ENCODE peak calls at places on chromosome 7, in five cellular contexts. X is AG04449, Y is substantia nigra, L is osteocyte, E is right lobe of liver. W is an unnamed sample.

GRCh38 chr7:4838626-4839334 is 23.1 kb downstream of the PAPOLB start:
- DNase-seq in X (no peak), Y (no peak), L (no peak), E (no peak), W (no peak)

GRCh38 chr7:102044984-102045673 is 227.7 kb downstream of the CUX1 start:
- DNase-seq in X (peak; percentile 75), Y (peak; percentile 15), L (peak; percentile 87), E (no peak), W (peak; percentile 69)

GRCh38 chr7:40673285-40673684 is 538.5 kb downstream of the SUGCT start:
- DNase-seq in X (peak; percentile 28), Y (no peak), L (no peak), E (no peak), W (no peak)

GRCh38 chr7:121244120-121244865 is 84.5 kb upstream of the WNT16 start:
- DNase-seq in X (no peak), Y (no peak), L (no peak), E (no peak), W (no peak)

GRCh38 chr7:71131753-71132520 is at the start of gene GALNT17:
- DNase-seq in X (no peak), Y (no peak), L (peak; percentile 84), E (no peak), W (peak; percentile 76)

GRCh38 chr7:32330602-32331001 is 159.6 kb downstream of the LSM5 start:
- DNase-seq in X (no peak), Y (no peak), L (no peak), E (no peak), W (no peak)

GRCh38 chr7:2715341-2716231 is 27.6 kb downstream of the AMZ1 start:
- DNase-seq in X (no peak), Y (no peak), L (no peak), E (no peak), W (no peak)

GRCh38 chr7:106629521-106629920 is 31.4 kb downstream of the CCDC71L start:
- DNase-seq in X (no peak), Y (no peak), L (no peak), E (no peak), W (no peak)

GRCh38 chr7:66296-66695 is 126.1 kb upstream of the FAM20C start:
- DNase-seq in X (no peak), Y (no peak), L (no peak), E (no peak), W (no peak)

GRCh38 chr7:69561256-69561655 is 37.0 kb upstream of the AUTS2 start:
- DNase-seq in X (no peak), Y (no peak), L (no peak), E (no peak), W (no peak)

GRCh38 chr7:78172138-78172887 is 373.7 kb downstream of the PHTF2 start:
- DNase-seq in X (no peak), Y (no peak), L (no peak), E (no peak), W (no peak)

GRCh38 chr7:107815254-107815882 is 12.3 kb upstream of the SLC26A3 start:
- DNase-seq in X (no peak), Y (no peak), L (no peak), E (no peak), W (no peak)